ENCODE peak calls at places on chromosomes 6 and 20, in seven cellular contexts. S, W, H, R, U, B and N are unnamed samples.

GRCh38 chr6:117840541-117840983 is 66.5 kb upstream of the SLC35F1 start:
- DNase-seq in S (no peak), B (no peak), W (no peak), R (peak; percentile 60), U (peak; percentile 76), H (no peak), N (no peak)

GRCh38 chr20:35702051-35702823 is 3.0 kb downstream of the ROMO1 start:
- DNase-seq in R (no peak), W (peak; percentile 50), S (no peak), U (peak; percentile 49), H (no peak), B (no peak), N (peak; percentile 79)

GRCh38 chr6:170025341-170026271 is 265.3 kb downstream of the DLL1 start:
- DNase-seq in B (no peak), U (no peak), S (no peak), W (peak; percentile 61), R (no peak), H (no peak), N (peak; percentile 77)

GRCh38 chr20:37276494-37277252 is 12.8 kb upstream of the MANBAL start:
- DNase-seq in R (peak; percentile 75), W (no peak), B (peak; percentile 80), U (peak; percentile 87), H (peak; percentile 34), S (no peak), N (no peak)

GRCh38 chr6:88008411-88008810 is 39.2 kb upstream of the SPACA1 start:
- DNase-seq in R (peak; percentile 35), S (peak; percentile 8), H (no peak), W (no peak), B (no peak), U (no peak), N (no peak)

GRCh38 chr6:142542704-142543233 is 241.0 kb downstream of the ADGRG6 start:
- DNase-seq in B (peak; percentile 55), S (no peak), U (peak; percentile 39), W (no peak), H (no peak), R (peak; percentile 70), N (peak; percentile 90)

GRCh38 chr6:110656492-110656891 is 158.8 kb downstream of the CDK19 start:
- DNase-seq in S (no peak), U (no peak), B (no peak), H (no peak), W (no peak), R (no peak), N (no peak)

GRCh38 chr6:13404115-13404891 is 76.0 kb upstream of the TBC1D7 start:
- DNase-seq in U (peak; percentile 49), S (no peak), W (no peak), B (no peak), R (peak; percentile 25), H (no peak), N (no peak)

GRCh38 chr6:37134622-37135191 is 35.2 kb upstream of the PIM1 start:
- DNase-seq in S (peak; percentile 95), H (peak; percentile 30), W (no peak), B (peak; percentile 76), R (peak; percentile 97), U (peak; percentile 93), N (peak; percentile 69)

GRCh38 chr20:20487811-20488210 is 119.9 kb downstream of the INSM1 start:
- DNase-seq in W (no peak), H (no peak), B (no peak), R (no peak), S (no peak), U (peak; percentile 68), N (no peak)

GRCh38 chr6:152233547-152234320 is 403.4 kb downstream of the SYNE1 start:
- DNase-seq in R (no peak), B (no peak), W (no peak), H (peak; percentile 30), S (no peak), U (no peak), N (no peak)

GRCh38 chr20:36086767-36087166 is 67.8 kb upstream of the EPB41L1 start:
- DNase-seq in R (no peak), W (peak; percentile 44), H (no peak), U (no peak), S (no peak), B (no peak), N (no peak)

GRCh38 chr6:146870765-146871164 is 272.0 kb downstream of the ADGB start:
- DNase-seq in U (no peak), H (no peak), S (no peak), R (no peak), W (no peak), B (no peak), N (no peak)

GRCh38 chr20:46129955-46130481 is 11.9 kb downstream of the CD40 start:
- DNase-seq in W (no peak), B (no peak), S (no peak), R (no peak), U (no peak), H (no peak), N (no peak)

GRCh38 chr6:66663127-66663526 is 956.1 kb upstream of the EYS start:
- DNase-seq in S (no peak), H (no peak), W (no peak), B (no peak), U (no peak), R (no peak), N (no peak)

GRCh38 chr6:17865798-17866725 is 121.4 kb downstream of the KIF13A start:
- DNase-seq in H (no peak), R (peak; percentile 94), W (no peak), U (peak; percentile 95), S (peak; percentile 92), B (peak; percentile 88), N (peak; percentile 87)

GRCh38 chr6:13709698-13710551 is 1.7 kb downstream of the RANBP9 start:
- DNase-seq in R (peak; percentile 40), H (peak; percentile 44), U (peak; percentile 51), B (no peak), S (no peak), W (no peak), N (no peak)

GRCh38 chr20:34385464-34385863 is 22.4 kb downstream of the ITCH start:
- DNase-seq in H (no peak), U (no peak), B (no peak), W (no peak), S (no peak), R (no peak), N (no peak)

GRCh38 chr6:38214159-38214558 is 394.6 kb downstream of the ZFAND3 start:
- DNase-seq in R (no peak), S (no peak), B (no peak), W (no peak), U (no peak), H (no peak), N (no peak)

GRCh38 chr20:23702021-23702420 is 13.2 kb upstream of the CST4 start:
- DNase-seq in U (no peak), W (no peak), B (no peak), S (no peak), H (no peak), R (no peak), N (no peak)

GRCh38 chr20:60485012-60485760 is 527.0 kb downstream of the CDH26 start:
- DNase-seq in R (no peak), H (no peak), S (no peak), B (no peak), W (no peak), U (no peak), N (no peak)

GRCh38 chr6:4635666-4636065 is 140.5 kb upstream of the CDYL start:
- DNase-seq in W (no peak), S (no peak), H (no peak), B (no peak), R (no peak), U (no peak), N (no peak)

GRCh38 chr6:44925100-44925739 is 402.9 kb upstream of the RUNX2 start:
- DNase-seq in H (peak; percentile 63), B (no peak), W (no peak), U (peak; percentile 56), S (no peak), R (peak; percentile 68), N (no peak)

GRCh38 chr6:144535630-144536029 is 250.5 kb downstream of the UTRN start:
- DNase-seq in U (no peak), R (no peak), W (no peak), H (no peak), B (no peak), S (no peak), N (no peak)

GRCh38 chr6:116047173-116047933 is 13.3 kb downstream of the FRK start:
- DNase-seq in H (no peak), S (no peak), W (no peak), R (peak; percentile 16), B (no peak), U (peak; percentile 9), N (no peak)

GRCh38 chr6:139823099-139823807 is 448.8 kb upstream of the CITED2 start:
- DNase-seq in W (no peak), S (no peak), U (no peak), R (no peak), B (no peak), H (no peak), N (no peak)

GRCh38 chr6:119566546-119567263 is 217.1 kb upstream of the MAN1A1 start:
- DNase-seq in H (no peak), U (no peak), R (no peak), S (no peak), W (no peak), B (no peak), N (no peak)

GRCh38 chr6:102799051-102799450 is 1405.5 kb downstream of the GRIK2 start:
- DNase-seq in R (no peak), B (no peak), H (no peak), U (no peak), W (peak; percentile 37), S (no peak), N (no peak)
- H3K4me3 ChIP-seq in R (peak overlapping the region; percentile 54), B (no peak overlapping the region), H (no peak overlapping the region), U (no peak overlapping the region), W (no peak overlapping the region), S (no peak overlapping the region), N (no peak overlapping the region)

DNA sequence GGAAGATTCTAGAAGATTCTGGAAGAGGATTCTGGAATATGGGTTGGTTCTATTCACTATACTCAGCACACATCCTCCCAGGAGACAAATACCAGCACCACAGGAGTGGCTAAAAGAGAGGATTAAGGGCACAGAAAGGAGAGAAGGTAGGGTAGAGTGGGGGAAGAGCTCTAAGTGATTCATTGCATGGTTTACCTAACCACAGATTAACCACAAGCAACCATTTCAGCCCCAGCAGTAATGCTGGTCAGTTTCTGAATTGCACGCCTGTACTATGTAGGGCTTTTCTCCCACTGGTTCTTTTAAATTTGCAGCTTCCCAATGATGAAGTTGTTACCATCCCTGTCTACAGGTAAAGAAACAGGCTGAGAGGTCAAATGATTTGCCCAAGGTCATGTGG is 192.7 kb upstream of the PMEPA1 start:
- DNase-seq in U (peak; percentile 79), H (no peak), B (no peak), W (no peak), R (peak; percentile 64), S (no peak), N (no peak)
- TF ChIP-seq CTCF in U (peak; percentile 26), H (no peak), B (no peak), W (no peak), R (peak; percentile 56), S (no peak), N (no peak)

GRCh38 chr20:63737690-63737939 is 1.2 kb downstream of the LIME1 start:
- DNase-seq in R (no peak), W (no peak), B (no peak), S (no peak), U (no peak), H (no peak), N (no peak)
- H3K4me3 ChIP-seq in R (no peak overlapping the region), W (peak overlapping the region; percentile 61), B (peak overlapping the region; percentile 25), S (no peak overlapping the region), U (no peak overlapping the region), H (peak overlapping the region; percentile 80), N (no peak overlapping the region)

GRCh38 chr6:35048631-35049083 is 92.5 kb downstream of the TCP11 start:
- DNase-seq in S (no peak), B (peak; percentile 67), R (no peak), W (no peak), H (peak; percentile 42), U (peak; percentile 78), N (peak; percentile 57)
- TF ChIP-seq CTCF in S (no peak), B (no peak), R (peak; percentile 43), W (peak; percentile 35), H (peak; percentile 22), U (peak; percentile 38), N (no peak)

GRCh38 chr6:40398810-40399477 is 188.2 kb downstream of the LRFN2 start:
- DNase-seq in W (no peak), H (no peak), B (no peak), S (no peak), R (no peak), U (no peak), N (no peak)
- H3K4me3 ChIP-seq in W (no peak overlapping the region), H (no peak overlapping the region), B (no peak overlapping the region), S (no peak overlapping the region), R (no peak overlapping the region), U (no peak overlapping the region), N (no peak overlapping the region)